ENCODE peak calls at places on chromosomes 3 and 15, in nine cellular contexts. A, H, L, V, C, O, W, D and X are unnamed samples.

GRCh38 chr3:187207624-187208023 is 10.3 kb downstream of the RTP1 start:
- DNase-seq in A (no peak), H (no peak), L (no peak), V (no peak), C (no peak), O (no peak), W (no peak), D (no peak), X (no peak)

GRCh38 chr15:71680079-71680461 is 130.3 kb upstream of the NR2E3 start:
- DNase-seq in A (no peak), H (no peak), L (no peak), V (no peak), C (no peak), O (peak), W (no peak), D (no peak), X (no peak)

GRCh38 chr15:39961051-39961450 is 27.1 kb downstream of the EIF2AK4 start:
- DNase-seq in A (peak), H (no peak), L (no peak), V (no peak), C (no peak), O (no peak), W (no peak), D (no peak), X (no peak)

GRCh38 chr3:126733061-126733430 is 29.0 kb downstream of the CHCHD6 start:
- DNase-seq in A (no peak), H (no peak), L (no peak), V (no peak), C (no peak), O (no peak), W (no peak), D (no peak), X (no peak)

GRCh38 chr3:106333911-106334618 is 465.3 kb upstream of the CBLB start:
- DNase-seq in A (peak), H (no peak), L (peak), V (no peak), C (peak), O (no peak), W (no peak), D (no peak), X (no peak)

GRCh38 chr3:156760333-156760732 is 65.8 kb upstream of the LEKR1 start:
- DNase-seq in A (no peak), H (no peak), L (no peak), V (no peak), C (no peak), O (no peak), W (no peak), D (no peak), X (peak)

GRCh38 chr15:20341901-20342605 is 199.5 kb downstream of the GOLGA6L6 start:
- DNase-seq in A (no peak), H (peak), L (peak), V (peak), C (no peak), O (peak), W (no peak), D (no peak), X (no peak)

GRCh38 chr3:30677347-30677685 is 70.9 kb downstream of the TGFBR2 start:
- DNase-seq in A (no peak), H (no peak), L (no peak), V (no peak), C (no peak), O (no peak), W (no peak), D (no peak), X (no peak)

GRCh38 chr3:121649645-121650044 is 11.1 kb downstream of the HCLS1 start:
- DNase-seq in A (peak), H (no peak), L (peak), V (no peak), C (no peak), O (no peak), W (no peak), D (no peak), X (no peak)

GRCh38 chr3:56935821-56936220 is 124.6 kb upstream of the SPATA12 start:
- DNase-seq in A (no peak), H (no peak), L (no peak), V (no peak), C (no peak), O (no peak), W (no peak), D (no peak), X (no peak)
- H3K4me3 ChIP-seq in A (no peak), H (no peak), L (no peak), V (no peak), C (no peak), O (no peak), W (no peak), D (no peak), X (no peak)

GRCh38 chr3:172071780-172072179 is 32.4 kb downstream of the FNDC3B start:
- DNase-seq in A (no peak), H (no peak), L (no peak), V (no peak), C (no peak), O (no peak), W (no peak), D (no peak), X (no peak)
- TF ChIP-seq CTCF in A (no peak), H (no peak), L (no peak), V (no peak), C (no peak), O (no peak), W (no peak), D (no peak), X (no peak)

GRCh38 chr3:34351857-34352545 is 553.6 kb downstream of the PDCD6IP start:
- DNase-seq in A (no peak), H (no peak), L (no peak), V (no peak), C (no peak), O (no peak), W (no peak), D (no peak), X (no peak)

DNA sequence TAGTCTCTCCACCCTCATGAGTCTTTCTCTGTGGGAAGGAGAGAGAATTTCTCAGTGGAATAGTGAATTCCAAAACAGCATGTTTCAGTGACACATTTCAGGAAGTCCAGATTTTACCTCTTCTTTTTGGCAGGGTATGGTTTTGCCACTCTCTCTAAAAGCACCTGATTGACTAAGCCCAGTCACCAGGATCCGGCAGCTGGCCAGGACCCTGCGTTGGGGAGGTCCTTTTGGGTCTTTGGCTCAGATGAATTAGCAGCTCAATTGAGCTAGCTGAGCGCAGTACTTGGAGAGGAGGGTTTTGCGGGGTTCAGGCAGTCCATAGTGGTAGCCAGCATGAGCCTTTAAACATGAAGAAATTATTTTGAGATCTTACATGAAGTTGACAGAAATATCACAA is 548.2 kb downstream of the PDCD6IP start:
- DNase-seq in A (no peak), H (no peak), L (no peak), V (no peak), C (no peak), O (no peak), W (no peak), D (no peak), X (no peak)
- H3K4me3 ChIP-seq in A (no peak), H (no peak), L (no peak), V (no peak), C (no peak), O (no peak), W (no peak), D (no peak), X (no peak)

GRCh38 chr3:58411036-58411435 is 22.6 kb downstream of the PDHB start:
- DNase-seq in A (no peak), H (no peak), L (no peak), V (no peak), C (no peak), O (no peak), W (no peak), D (no peak), X (no peak)

GRCh38 chr3:58404396-58404795 is 29.2 kb downstream of the PDHB start:
- DNase-seq in A (peak), H (no peak), L (peak), V (no peak), C (no peak), O (no peak), W (no peak), D (no peak), X (no peak)

GRCh38 chr3:58403513-58404109 is 30.0 kb downstream of the PDHB start:
- DNase-seq in A (no peak), H (no peak), L (no peak), V (no peak), C (no peak), O (no peak), W (no peak), D (no peak), X (no peak)

GRCh38 chr3:58411851-58412830 is 21.5 kb downstream of the PDHB start:
- DNase-seq in A (no peak), H (no peak), L (no peak), V (no peak), C (no peak), O (no peak), W (no peak), D (no peak), X (no peak)

GRCh38 chr3:58408906-58409305 is 24.7 kb downstream of the PDHB start:
- DNase-seq in A (no peak), H (no peak), L (no peak), V (no peak), C (no peak), O (no peak), W (no peak), D (no peak), X (no peak)
- TF ChIP-seq CTCF in A (no peak), H (no peak), L (no peak), V (no peak), C (no peak), O (no peak), W (no peak), D (no peak), X (no peak)

GRCh38 chr3:159252274-159252673 is 450.4 kb downstream of the MFSD1 start:
- DNase-seq in A (no peak), H (no peak), L (peak), V (no peak), C (no peak), O (no peak), W (no peak), D (no peak), X (no peak)
- H3K4me3 ChIP-seq in A (no peak), H (no peak), L (no peak), V (no peak), C (no peak), O (no peak), W (no peak), D (no peak), X (no peak)

DNA sequence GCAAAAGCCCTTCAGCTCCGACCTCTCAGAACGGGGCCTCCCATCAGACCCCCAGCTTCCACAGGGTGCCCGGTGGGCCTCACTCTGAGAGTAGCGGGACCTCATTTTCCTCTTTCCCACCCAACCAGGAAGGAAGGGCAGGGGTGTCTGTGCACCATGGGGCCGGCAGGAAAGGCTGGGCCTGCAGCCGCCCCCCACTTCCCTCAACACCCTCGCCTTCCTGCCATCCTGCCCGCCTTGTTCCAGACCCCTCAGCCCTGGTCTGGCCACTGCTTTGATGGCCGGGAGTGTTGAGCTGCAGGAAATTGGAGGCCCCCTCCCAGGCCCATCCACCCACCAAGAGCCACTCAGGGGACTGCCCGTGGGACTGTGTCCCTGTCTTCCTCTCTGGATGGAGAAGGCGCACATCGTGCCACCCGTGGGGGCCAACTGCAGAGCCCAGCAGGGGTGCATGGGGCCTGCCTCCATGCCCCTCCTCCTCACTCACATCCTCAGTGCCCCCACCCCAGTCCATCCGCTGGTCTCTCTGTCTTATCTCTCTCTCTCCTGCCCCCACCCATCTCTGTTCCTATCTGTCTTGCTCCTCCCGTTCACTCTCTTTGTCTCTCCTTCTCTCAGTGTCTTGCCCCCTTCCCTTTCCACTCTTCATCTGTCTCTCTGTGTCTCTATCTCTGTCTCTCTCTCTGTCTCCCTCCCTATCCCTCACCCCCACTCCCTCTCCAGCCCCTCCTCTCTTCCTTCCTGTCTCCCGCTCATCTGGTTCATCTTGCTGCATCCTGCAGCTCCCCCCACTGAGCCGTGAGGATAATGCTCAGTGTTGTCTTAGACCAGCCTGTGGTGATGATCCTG is 1.8 kb upstream of the PLXND1 start:
- DNase-seq in A (peak), H (no peak), L (peak), V (no peak), C (no peak), O (no peak), W (peak), D (no peak), X (no peak)
- TF ChIP-seq CTCF in A (peak), H (no peak), L (peak), V (peak), C (no peak), O (no peak), W (peak), D (no peak), X (no peak)